ENCODE peak calls at places on chromosomes 6 and 20, in nine cellular contexts. P is GM12865; Q is islet precursor cell; W is HFFc6; J is foreskin keratinocyte; R is activated CD8-positive, alpha-beta memory T cell treated with anti-CD3 and anti-CD28 coated beads for 1 hour; O is stomach; X is EL; N is NT2/D1. M is an unnamed sample.

GRCh38 chr6:37137881-37138568 is 31.9 kb upstream of the PIM1 start:
- DNase-seq in P (no peak), Q (peak), W (peak), J (no peak), R (no peak), O (no peak), X (no peak), N (no peak), M (peak)

GRCh38 chr6:138691595-138692057 is 81.9 kb upstream of the CCDC28A start:
- DNase-seq in P (no peak), Q (no peak), W (peak), J (peak), R (no peak), O (peak), X (peak), N (no peak), M (peak)

GRCh38 chr20:58459058-58459743 is 56.0 kb downstream of the APCDD1L start:
- DNase-seq in P (peak), Q (no peak), W (no peak), J (no peak), R (no peak), O (no peak), X (no peak), N (no peak), M (no peak)

GRCh38 chr6:74073896-74074295 is 377.9 kb downstream of the CD109 start:
- DNase-seq in P (no peak), Q (no peak), W (peak), J (no peak), R (no peak), O (no peak), X (peak), N (no peak), M (no peak)

GRCh38 chr20:31508517-31509244 is 5.6 kb upstream of the HM13 start:
- DNase-seq in P (no peak), Q (no peak), W (no peak), J (peak), R (no peak), O (no peak), X (no peak), N (no peak), M (no peak)

GRCh38 chr6:90595854-90596253 is 9.0 kb upstream of the MAP3K7 start:
- DNase-seq in P (no peak), Q (no peak), W (no peak), J (no peak), R (no peak), O (no peak), X (no peak), N (no peak), M (no peak)

GRCh38 chr6:117306227-117306784 is 40.9 kb downstream of the VGLL2 start:
- DNase-seq in P (no peak), Q (no peak), W (no peak), J (peak), R (no peak), O (no peak), X (no peak), N (no peak), M (no peak)

GRCh38 chr6:96410467-96410866 is 111.1 kb upstream of the UFL1 start:
- DNase-seq in P (no peak), Q (no peak), W (no peak), J (no peak), R (no peak), O (no peak), X (no peak), N (no peak), M (no peak)

GRCh38 chr6:33787954-33788693 is 806 bp downstream of the LEMD2 start:
- DNase-seq in P (peak), Q (peak), W (peak), J (peak), R (no peak), O (peak), X (peak), N (no peak), M (peak)

GRCh38 chr6:30781697-30782424 is 37.5 kb upstream of the IER3 start:
- DNase-seq in P (peak), Q (peak), W (peak), J (peak), R (no peak), O (peak), X (peak), N (no peak), M (peak)

M was measured in lung microvascular endothelial cell.